ENCODE peak calls at places on chromosomes 7 and 10, in ten cellular contexts. D is OCI-LY7, R is nephron progenitor cell, X is GM13976, W is mammary epithelial cell, E is activated B cell treated with CpG ODN at 0.5 μM for 24 hours, Y is IMR-90, H is HFF-Myc, O is cardiac muscle cell, M is sigmoid colon. N is an unnamed sample.

GRCh38 chr10:27696466-27696865 is 49.2 kb downstream of the MKX start:
- DNase-seq in D (no peak), R (no peak), X (no peak), W (no peak), E (no peak), Y (no peak), H (no peak), O (no peak), M (no peak), N (no peak)

GRCh38 chr10:125084191-125085186 is 75.9 kb downstream of the CTBP2 start:
- DNase-seq in D (no peak), R (no peak), X (no peak), W (peak), E (no peak), Y (peak), H (peak), O (no peak), M (peak), N (peak)

GRCh38 chr10:86857097-86857825 is 100.2 kb downstream of the MMRN2 start:
- DNase-seq in D (no peak), R (no peak), X (no peak), W (no peak), E (no peak), Y (peak), H (no peak), O (no peak), M (no peak), N (no peak)

GRCh38 chr10:60621018-60621417 is 157.3 kb upstream of the CDK1 start:
- DNase-seq in D (no peak), R (no peak), X (no peak), W (no peak), E (no peak), Y (no peak), H (no peak), O (no peak), M (no peak), N (no peak)

GRCh38 chr10:73168486-73168844 is 546 bp downstream of the FAM149B1 start:
- DNase-seq in D (no peak), R (no peak), X (no peak), W (no peak), E (no peak), Y (no peak), H (no peak), O (no peak), M (no peak), N (no peak)

GRCh38 chr10:124025152-124025551 is 68.2 kb downstream of the CHST15 start:
- DNase-seq in D (peak), R (no peak), X (no peak), W (no peak), E (no peak), Y (no peak), H (no peak), O (no peak), M (no peak), N (no peak)

GRCh38 chr10:76444034-76444800 is 1012.8 kb downstream of the LRMDA start:
- DNase-seq in D (no peak), R (no peak), X (no peak), W (no peak), E (no peak), Y (peak), H (no peak), O (no peak), M (peak), N (no peak)

GRCh38 chr7:156927571-156928405 is 21.7 kb upstream of the NOM1 start:
- DNase-seq in D (peak), R (no peak), X (no peak), W (peak), E (no peak), Y (no peak), H (no peak), O (no peak), M (no peak), N (no peak)

GRCh38 chr10:623039-623438 is 66.4 kb downstream of the DIP2C start:
- DNase-seq in D (no peak), R (no peak), X (no peak), W (no peak), E (no peak), Y (no peak), H (no peak), O (no peak), M (no peak), N (no peak)

GRCh38 chr10:24333736-24334135 is 124.8 kb downstream of the KIAA1217 start:
- DNase-seq in D (no peak), R (no peak), X (no peak), W (no peak), E (no peak), Y (peak), H (no peak), O (no peak), M (no peak), N (no peak)

GRCh38 chr10:5958077-5958476 is 19.3 kb downstream of the IL15RA start:
- DNase-seq in D (no peak), R (no peak), X (no peak), W (no peak), E (no peak), Y (peak), H (peak), O (no peak), M (no peak), N (no peak)

GRCh38 chr7:100486753-100487446 is 3.2 kb downstream of the NYAP1 start:
- DNase-seq in D (no peak), R (no peak), X (no peak), W (no peak), E (no peak), Y (peak), H (no peak), O (no peak), M (no peak), N (no peak)

GRCh38 chr10:94093286-94093905 is 99.7 kb downstream of the PLCE1 start:
- DNase-seq in D (no peak), R (no peak), X (no peak), W (no peak), E (no peak), Y (peak), H (no peak), O (no peak), M (no peak), N (no peak)

GRCh38 chr7:112370436-112370835 is 79.8 kb upstream of the IFRD1 start:
- DNase-seq in D (no peak), R (no peak), X (no peak), W (peak), E (no peak), Y (no peak), H (no peak), O (no peak), M (no peak), N (no peak)

GRCh38 chr7:103932389-103932788 is 57.1 kb downstream of the RELN start:
- DNase-seq in D (no peak), R (no peak), X (no peak), W (no peak), E (no peak), Y (no peak), H (no peak), O (no peak), M (no peak), N (no peak)

GRCh38 chr7:69186974-69187373 is 411.3 kb upstream of the AUTS2 start:
- DNase-seq in D (no peak), R (no peak), X (no peak), W (no peak), E (no peak), Y (no peak), H (no peak), O (no peak), M (no peak), N (no peak)

GRCh38 chr10:103277713-103278299 is 868 bp downstream of the INA start:
- DNase-seq in D (no peak), R (no peak), X (no peak), W (no peak), E (no peak), Y (no peak), H (no peak), O (no peak), M (no peak), N (no peak)

GRCh38 chr10:73879296-73880173 is 5.2 kb upstream of the CAMK2G start:
- DNase-seq in D (peak), R (peak), X (peak), W (peak), E (peak), Y (peak), H (peak), O (peak), M (peak), N (no peak)

GRCh38 chr7:131604841-131605279 is 48.4 kb upstream of the PODXL start:
- DNase-seq in D (no peak), R (no peak), X (no peak), W (peak), E (no peak), Y (peak), H (peak), O (no peak), M (no peak), N (peak)

GRCh38 chr10:84308481-84309304 is 19.7 kb upstream of the CCSER2 start:
- DNase-seq in D (no peak), R (no peak), X (no peak), W (peak), E (no peak), Y (peak), H (no peak), O (no peak), M (no peak), N (no peak)

GRCh38 chr7:139844779-139845442 is 15.8 kb downstream of the TBXAS1 start:
- DNase-seq in D (no peak), R (no peak), X (no peak), W (no peak), E (no peak), Y (no peak), H (no peak), O (no peak), M (no peak), N (no peak)

GRCh38 chr7:127514499-127514898 is 70.9 kb downstream of the GCC1 start:
- DNase-seq in D (peak), R (no peak), X (peak), W (peak), E (no peak), Y (peak), H (peak), O (peak), M (no peak), N (no peak)

GRCh38 chr10:24814568-24815313 is 91.1 kb upstream of the ARHGAP21 start:
- DNase-seq in D (no peak), R (no peak), X (no peak), W (peak), E (no peak), Y (peak), H (no peak), O (no peak), M (no peak), N (no peak)

GRCh38 chr10:127919418-127920191 is 12.7 kb downstream of the PTPRE start:
- DNase-seq in D (peak), R (no peak), X (no peak), W (no peak), E (no peak), Y (peak), H (peak), O (no peak), M (peak), N (peak)

GRCh38 chr7:41955475-41956243 is 252.8 kb upstream of the INHBA start:
- DNase-seq in D (no peak), R (peak), X (no peak), W (peak), E (no peak), Y (peak), H (peak), O (peak), M (peak), N (peak)

GRCh38 chr10:47269294-47269693 is 30.7 kb upstream of the GDF10 start:
- DNase-seq in D (no peak), R (no peak), X (no peak), W (no peak), E (no peak), Y (no peak), H (no peak), O (peak), M (no peak), N (no peak)

GRCh38 chr10:47458466-47459154 is 25.3 kb downstream of the ANXA8 start:
- DNase-seq in D (no peak), R (no peak), X (no peak), W (peak), E (no peak), Y (peak), H (no peak), O (no peak), M (no peak), N (peak)

GRCh38 chr7:133429371-133429770 is 176.5 kb downstream of the EXOC4 start:
- DNase-seq in D (no peak), R (no peak), X (no peak), W (no peak), E (no peak), Y (peak), H (no peak), O (no peak), M (no peak), N (no peak)

GRCh38 chr10:100291356-100291755 is 4.9 kb upstream of the BLOC1S2 start:
- DNase-seq in D (no peak), R (no peak), X (no peak), W (no peak), E (no peak), Y (no peak), H (no peak), O (no peak), M (no peak), N (no peak)

GRCh38 chr10:100282907-100283306 is 3.6 kb downstream of the BLOC1S2 start:
- DNase-seq in D (no peak), R (no peak), X (no peak), W (no peak), E (no peak), Y (no peak), H (no peak), O (no peak), M (no peak), N (no peak)

GRCh38 chr10:100287756-100288155 is 1.3 kb upstream of the BLOC1S2 start:
- DNase-seq in D (no peak), R (no peak), X (no peak), W (peak), E (no peak), Y (no peak), H (no peak), O (no peak), M (no peak), N (no peak)

GRCh38 chr10:100286051-100287033 is at the start of gene BLOC1S2:
- DNase-seq in D (peak), R (peak), X (peak), W (peak), E (peak), Y (peak), H (peak), O (peak), M (peak), N (peak)
- TF ChIP-seq CTCF in D (no peak), R (no peak), X (no peak), W (no peak), E (no peak), Y (no peak), H (no peak), O (no peak), M (no peak), N (no peak)

GRCh38 chr10:69938541-69938991 is 114.1 kb upstream of the MACROH2A2 start:
- DNase-seq in D (no peak), R (no peak), X (no peak), W (no peak), E (no peak), Y (no peak), H (no peak), O (no peak), M (no peak), N (no peak)

GRCh38 chr10:69939481-69939880 is 113.2 kb upstream of the MACROH2A2 start:
- DNase-seq in D (no peak), R (no peak), X (no peak), W (no peak), E (no peak), Y (no peak), H (no peak), O (no peak), M (no peak), N (no peak)

GRCh38 chr10:69934768-69935167 is 117.9 kb upstream of the MACROH2A2 start:
- DNase-seq in D (no peak), R (no peak), X (no peak), W (no peak), E (no peak), Y (no peak), H (no peak), O (no peak), M (no peak), N (no peak)

GRCh38 chr10:69939033-69939432 is 113.6 kb upstream of the MACROH2A2 start:
- DNase-seq in D (no peak), R (no peak), X (no peak), W (no peak), E (no peak), Y (no peak), H (no peak), O (no peak), M (no peak), N (no peak)

DNA sequence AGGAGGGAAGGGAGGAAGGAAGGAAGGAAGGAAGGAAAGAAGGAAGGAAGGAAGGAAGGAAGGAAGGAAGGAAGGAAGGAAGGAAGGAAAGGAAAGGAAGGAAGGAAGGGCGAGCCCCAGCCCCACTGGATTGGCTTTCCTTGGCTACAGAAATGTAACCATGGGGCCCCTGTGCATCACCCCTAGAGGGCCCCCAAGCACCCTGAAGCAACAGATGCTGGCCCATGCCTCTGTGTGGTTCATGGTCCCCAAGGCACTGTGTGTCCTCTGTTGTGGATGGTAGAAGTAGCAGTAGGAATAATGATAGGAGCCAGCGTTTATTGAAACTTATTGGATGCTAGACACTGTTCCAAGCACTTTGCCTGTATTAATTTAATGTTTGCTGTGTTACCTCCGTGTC is 116.6 kb upstream of the MACROH2A2 start:
- DNase-seq in D (peak), R (no peak), X (peak), W (no peak), E (no peak), Y (no peak), H (no peak), O (no peak), M (no peak), N (no peak)
- TF ChIP-seq CTCF in D (peak), R (no peak), X (peak), W (no peak), E (no peak), Y (peak), H (peak), O (peak), M (no peak), N (peak)

GRCh38 chr7:52154382-52154781 is 837.8 kb upstream of the COBL start:
- DNase-seq in D (no peak), R (no peak), X (no peak), W (no peak), E (no peak), Y (no peak), H (no peak), O (no peak), M (no peak), N (no peak)
- TF ChIP-seq CTCF in D (peak), R (peak), X (no peak), W (no peak), E (no peak), Y (no peak), H (no peak), O (no peak), M (no peak), N (no peak)

GRCh38 chr10:49377256-49377655 is 18.6 kb downstream of the DRGX start:
- DNase-seq in D (no peak), R (no peak), X (no peak), W (no peak), E (no peak), Y (no peak), H (no peak), O (no peak), M (no peak), N (no peak)

GRCh38 chr10:49382826-49383225 is 13.1 kb downstream of the DRGX start:
- DNase-seq in D (no peak), R (no peak), X (no peak), W (no peak), E (no peak), Y (no peak), H (no peak), O (no peak), M (no peak), N (no peak)

GRCh38 chr10:49381111-49381900 is 14.6 kb downstream of the DRGX start:
- DNase-seq in D (no peak), R (no peak), X (no peak), W (no peak), E (no peak), Y (no peak), H (no peak), O (no peak), M (no peak), N (no peak)

GRCh38 chr10:49382226-49382625 is 13.7 kb downstream of the DRGX start:
- DNase-seq in D (peak), R (no peak), X (no peak), W (no peak), E (no peak), Y (no peak), H (no peak), O (no peak), M (no peak), N (no peak)

DNA sequence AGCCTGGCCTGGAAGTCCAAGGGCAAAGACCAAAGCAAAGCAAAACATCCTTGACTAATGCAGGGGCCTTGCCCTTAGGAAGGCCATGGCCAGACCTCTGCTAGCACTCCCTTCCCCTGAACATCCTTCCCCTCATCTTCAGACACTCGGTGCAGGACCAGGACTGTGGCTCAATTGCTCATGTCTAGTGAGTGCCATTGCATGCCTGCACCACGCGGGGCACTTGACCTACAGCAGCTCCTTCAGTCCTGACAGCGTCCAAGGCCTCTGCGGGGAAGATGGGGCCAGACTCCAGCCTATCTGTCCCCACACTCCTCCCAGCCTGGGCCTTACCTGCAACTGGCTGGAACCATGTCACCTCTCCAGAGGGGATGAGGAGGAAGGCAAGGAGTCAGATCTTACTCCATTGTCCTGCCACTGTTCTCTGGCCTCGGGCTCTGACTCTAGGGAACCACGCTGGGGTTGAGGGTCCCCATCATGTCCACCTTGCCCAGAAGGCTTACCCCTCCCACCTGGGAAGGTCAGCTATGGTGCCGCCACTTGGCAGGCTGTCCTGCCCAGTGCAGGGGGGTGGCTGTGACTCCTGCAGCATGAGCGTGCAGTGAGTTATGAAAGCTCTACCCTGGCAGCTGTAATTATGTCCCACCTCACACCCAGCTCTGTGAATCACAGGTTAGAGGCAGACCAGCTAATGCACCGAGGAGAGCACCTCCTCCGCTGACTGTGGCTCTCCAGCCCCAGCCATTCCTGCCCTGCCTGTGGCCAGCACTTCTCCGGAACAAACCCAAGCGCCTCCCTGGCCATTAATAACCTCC is 16.1 kb downstream of the DRGX start:
- DNase-seq in D (peak), R (no peak), X (no peak), W (no peak), E (no peak), Y (no peak), H (no peak), O (peak), M (no peak), N (no peak)
- TF ChIP-seq CTCF in D (no peak), R (peak), X (no peak), W (peak), E (no peak), Y (peak), H (peak), O (peak), M (no peak), N (no peak)

DNA sequence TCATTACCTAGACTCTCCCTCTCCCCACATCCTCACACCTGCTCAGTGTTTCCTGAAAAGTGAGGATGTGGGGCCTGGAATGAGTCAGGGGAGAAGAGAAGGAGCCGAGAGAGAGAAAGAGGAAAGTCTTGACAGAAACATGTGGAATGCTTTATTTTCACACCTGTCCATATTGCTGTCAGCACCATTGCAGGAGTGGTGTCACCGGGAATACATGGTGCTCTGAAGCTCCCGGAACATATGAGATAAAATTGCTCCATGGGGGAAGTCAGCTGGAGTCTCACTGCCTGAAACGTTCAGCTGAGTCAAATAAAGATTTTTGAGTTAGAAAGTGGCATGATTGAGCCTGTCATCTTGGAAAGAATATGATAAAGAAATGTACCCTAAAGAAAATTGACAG is 182.6 kb downstream of the PCLO start:
- DNase-seq in D (no peak), R (no peak), X (no peak), W (no peak), E (no peak), Y (no peak), H (no peak), O (no peak), M (no peak), N (no peak)
- TF ChIP-seq CTCF in D (no peak), R (no peak), X (no peak), W (no peak), E (no peak), Y (no peak), H (no peak), O (no peak), M (no peak), N (no peak)